ENCODE peak calls at places on chromosomes 3 and 15, in seven cellular contexts. H is ACHN; L is activated CD8-positive, alpha-beta memory T cell treated with anti-CD3 and anti-CD28 coated beads, Interleukin-2, amount 50 U/mL, for 48 hours; Q is stimulated activated CD4-positive, alpha-beta T cell treated with anti-CD3 and anti-CD28 coated beads, Interleukin-2, amount 100 ng/mL, for 4 hours; A is testis; N is GM13977; Y is effector CD4-positive, alpha-beta T cell. G is an unnamed sample.

GRCh38 chr3:8607285-8608040 is 37.1 kb downstream of the SSUH2 start:
- DNase-seq in Q (no peak), L (no peak), Y (no peak), A (peak), N (no peak), H (peak), G (no peak)

GRCh38 chr3:71310595-71311319 is 272.8 kb downstream of the FOXP1 start:
- DNase-seq in H (no peak), A (peak), N (no peak), Q (no peak), L (no peak), Y (no peak), G (no peak)

GRCh38 chr3:127524300-127524896 is 66.1 kb downstream of the TPRA1 start:
- DNase-seq in A (no peak), L (no peak), Y (no peak), N (no peak), H (no peak), Q (no peak), G (no peak)

GRCh38 chr15:77535845-77536244 is 96.9 kb downstream of the LINGO1 start:
- DNase-seq in N (no peak), H (no peak), Y (no peak), Q (no peak), A (no peak), L (no peak), G (no peak)

GRCh38 chr3:184381261-184382224 is 1.7 kb downstream of the CHRD start:
- DNase-seq in N (no peak), Y (no peak), L (no peak), Q (no peak), H (no peak), A (no peak), G (no peak)

GRCh38 chr3:123290107-123290930 is 88.6 kb downstream of the SEC22A start:
- DNase-seq in H (no peak), Y (no peak), L (no peak), Q (no peak), N (no peak), A (peak), G (no peak)

GRCh38 chr15:65377976-65378366 is at the start of gene IGDCC3:
- DNase-seq in N (no peak), A (no peak), Y (no peak), L (no peak), H (no peak), Q (no peak), G (no peak)

GRCh38 chr3:62793961-62794360 is 81.3 kb downstream of the CADPS start:
- DNase-seq in H (no peak), Y (no peak), Q (no peak), A (no peak), L (no peak), N (no peak), G (no peak)

GRCh38 chr3:146473726-146474125 is 4.4 kb upstream of the PLSCR2 start:
- DNase-seq in L (no peak), A (no peak), Y (no peak), H (no peak), Q (no peak), N (no peak), G (no peak)

G was measured in effector memory CD4-positive, alpha-beta T cell.